ENCODE peak calls at places on chromosomes 3 and 15, in ten cellular contexts. S, Q, T, Z, K, O, U, B, N and F are unnamed samples.

GRCh38 chr15:78024141-78024567 is 53.4 kb downstream of the TBC1D2B start:
- DNase-seq in S (no peak), Q (no peak), T (peak), Z (peak), K (no peak), O (peak), U (no peak), B (no peak), N (peak), F (no peak)

GRCh38 chr15:25186411-25186810 is 231.6 kb downstream of the SNRPN start:
- DNase-seq in S (no peak), Q (no peak), T (peak), Z (no peak), K (no peak), O (no peak), U (no peak), B (no peak), N (peak), F (no peak)

GRCh38 chr15:71096676-71097075 is 18.6 kb upstream of the THSD4 start:
- DNase-seq in S (no peak), Q (no peak), T (no peak), Z (peak), K (no peak), O (no peak), U (no peak), B (peak), N (no peak), F (no peak)

GRCh38 chr3:155737844-155738460 is 6.9 kb downstream of the PLCH1 start:
- DNase-seq in S (no peak), Q (peak), T (no peak), Z (no peak), K (no peak), O (no peak), U (no peak), B (peak), N (no peak), F (no peak)

GRCh38 chr3:48991851-48992545 is 2.0 kb downstream of the P4HTM start:
- DNase-seq in S (no peak), Q (no peak), T (no peak), Z (no peak), K (no peak), O (no peak), U (no peak), B (no peak), N (no peak), F (no peak)

GRCh38 chr3:197392961-197393360 is 94.5 kb upstream of the DLG1 start:
- DNase-seq in S (no peak), Q (no peak), T (no peak), Z (peak), K (no peak), O (peak), U (no peak), B (no peak), N (no peak), F (no peak)

GRCh38 chr15:39438260-39438659 is 142.6 kb upstream of the THBS1 start:
- DNase-seq in S (no peak), Q (no peak), T (peak), Z (no peak), K (no peak), O (no peak), U (no peak), B (no peak), N (peak), F (no peak)

GRCh38 chr3:46576899-46577298 is 10.8 kb upstream of the LRRC2 start:
- DNase-seq in S (no peak), Q (no peak), T (no peak), Z (no peak), K (no peak), O (no peak), U (no peak), B (no peak), N (no peak), F (no peak)

GRCh38 chr3:70358978-70359580 is 46.6 kb upstream of the MDFIC2 start:
- DNase-seq in S (no peak), Q (no peak), T (no peak), Z (peak), K (peak), O (peak), U (no peak), B (peak), N (no peak), F (peak)

GRCh38 chr15:63551400-63551799 is 45.8 kb upstream of the FBXL22 start:
- DNase-seq in S (peak), Q (no peak), T (no peak), Z (peak), K (no peak), O (peak), U (no peak), B (no peak), N (no peak), F (peak)

GRCh38 chr3:149020196-149020838 is 29.0 kb downstream of the GYG1 start:
- DNase-seq in S (no peak), Q (no peak), T (no peak), Z (peak), K (no peak), O (peak), U (no peak), B (no peak), N (no peak), F (no peak)

GRCh38 chr3:52934626-52935530 is 37.5 kb upstream of the STIMATE start:
- DNase-seq in S (peak), Q (peak), T (no peak), Z (peak), K (peak), O (peak), U (peak), B (peak), N (no peak), F (peak)
- TF ChIP-seq CTCF in S (peak), Q (peak), T (peak), Z (peak), K (peak), O (peak), U (peak), B (peak), N (peak), F (peak)

DNA sequence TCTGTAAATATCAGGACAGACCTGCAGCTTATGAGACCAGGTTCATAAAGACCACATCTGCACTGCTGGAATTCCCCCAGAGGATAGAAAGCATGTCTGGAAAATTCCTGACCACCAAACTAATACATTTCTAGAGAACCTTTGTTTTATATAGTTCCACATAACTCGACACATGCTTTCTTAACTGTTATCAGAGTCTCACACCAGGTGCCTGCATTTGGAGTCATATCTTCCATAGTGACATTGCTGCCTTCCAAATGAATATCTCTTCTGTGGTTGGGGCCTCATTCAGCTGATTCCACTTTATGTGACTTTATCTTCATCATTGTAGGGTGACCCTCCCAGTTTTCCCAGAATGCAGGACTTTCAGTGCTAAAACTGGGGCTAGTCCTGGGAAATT is 252.6 kb downstream of the CD47 start:
- DNase-seq in S (no peak), Q (no peak), T (no peak), Z (no peak), K (peak), O (no peak), U (no peak), B (no peak), N (no peak), F (no peak)
- TF ChIP-seq CTCF in S (no peak), Q (no peak), T (no peak), Z (no peak), K (no peak), O (no peak), U (no peak), B (no peak), N (no peak), F (no peak)

DNA sequence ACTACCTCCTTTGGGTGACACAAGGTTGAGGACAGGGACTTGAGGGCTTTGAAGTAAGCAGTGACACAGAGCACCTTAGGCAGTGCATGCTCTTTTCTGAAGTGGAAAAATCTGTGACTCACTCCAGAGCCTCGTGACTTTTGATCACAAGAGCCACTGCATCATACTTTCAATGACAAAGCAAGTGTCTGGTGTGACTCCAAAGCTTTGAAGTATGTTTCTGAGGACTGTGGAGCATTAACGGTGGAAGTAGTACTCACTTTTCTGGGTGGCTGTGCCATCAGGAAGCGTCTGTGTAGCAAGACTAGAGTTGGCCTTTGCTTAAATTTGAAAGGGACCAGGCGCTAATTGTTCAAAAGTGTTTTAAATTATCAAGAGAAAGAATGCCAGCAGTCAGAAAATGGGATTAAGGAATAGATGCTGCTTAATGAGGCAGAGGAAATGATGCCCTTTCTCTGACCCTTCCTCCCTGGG is 210.7 kb upstream of the TRIM42 start:
- DNase-seq in S (no peak), Q (no peak), T (no peak), Z (no peak), K (peak), O (no peak), U (no peak), B (no peak), N (no peak), F (peak)
- TF ChIP-seq CTCF in S (no peak), Q (no peak), T (no peak), Z (no peak), K (no peak), O (no peak), U (no peak), B (no peak), N (no peak), F (no peak)

DNA sequence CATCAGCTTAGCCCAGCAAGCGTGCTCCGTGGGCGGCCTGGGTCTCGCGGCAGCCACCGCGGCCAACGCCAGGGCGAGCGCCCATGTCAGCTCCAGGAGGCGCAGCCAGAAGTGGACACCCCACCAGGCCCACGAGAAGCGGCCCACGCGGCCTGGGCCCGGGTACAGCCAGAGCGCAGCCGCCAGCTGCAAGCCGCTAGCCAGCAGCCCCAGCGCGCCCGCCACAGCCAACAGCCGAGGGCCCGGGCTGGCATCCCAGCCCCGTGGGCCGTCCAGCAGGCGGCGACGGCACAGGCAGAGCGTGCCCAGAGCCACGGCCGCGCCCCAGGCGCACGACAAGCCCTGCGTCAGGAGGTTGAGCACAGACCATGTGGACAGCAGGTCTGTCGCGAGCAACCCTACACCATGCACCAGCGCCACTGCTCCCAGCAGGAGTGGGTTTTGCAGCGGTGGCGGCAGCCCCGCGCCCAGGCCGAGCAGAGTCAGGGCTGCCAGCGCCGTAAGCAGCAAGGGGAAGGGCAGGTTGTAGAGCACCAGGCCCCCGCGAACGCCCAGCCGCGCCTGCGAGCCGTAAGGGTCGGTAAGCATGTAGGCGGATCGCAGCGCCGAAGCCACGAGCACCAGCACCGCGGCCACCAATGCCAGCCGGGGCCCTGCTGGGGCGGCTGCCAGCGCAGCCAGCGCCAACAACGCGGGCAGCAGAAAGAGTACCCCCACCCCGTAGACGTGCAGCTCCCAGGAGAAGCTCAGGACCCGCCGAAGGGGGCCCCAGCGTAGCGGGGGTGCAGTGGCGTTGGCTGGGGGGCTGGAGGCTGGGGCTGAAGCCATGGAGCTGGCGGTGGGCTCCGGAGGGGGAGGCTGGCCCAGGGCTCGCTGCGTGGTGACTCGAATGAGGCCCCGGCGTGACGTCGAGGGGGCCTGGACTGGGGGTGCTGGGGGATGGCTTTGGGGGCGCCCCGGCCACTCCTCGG is 4.9 kb downstream of the PRRT3 start:
- DNase-seq in S (peak), Q (peak), T (peak), Z (peak), K (no peak), O (peak), U (no peak), B (peak), N (peak), F (peak)
- TF ChIP-seq CTCF in S (peak), Q (peak), T (peak), Z (peak), K (no peak), O (peak), U (no peak), B (peak), N (peak), F (peak)

GRCh38 chr3:169356284-169356955 is 307.1 kb downstream of the MECOM start:
- DNase-seq in S (no peak), Q (no peak), T (no peak), Z (no peak), K (no peak), O (no peak), U (no peak), B (no peak), N (no peak), F (no peak)

GRCh38 chr3:169350228-169350627 is 313.3 kb downstream of the MECOM start:
- DNase-seq in S (no peak), Q (no peak), T (no peak), Z (no peak), K (no peak), O (no peak), U (no peak), B (no peak), N (no peak), F (no peak)

GRCh38 chr3:169348981-169349942 is 314.2 kb downstream of the MECOM start:
- DNase-seq in S (no peak), Q (no peak), T (no peak), Z (peak), K (no peak), O (peak), U (no peak), B (no peak), N (no peak), F (peak)

DNA sequence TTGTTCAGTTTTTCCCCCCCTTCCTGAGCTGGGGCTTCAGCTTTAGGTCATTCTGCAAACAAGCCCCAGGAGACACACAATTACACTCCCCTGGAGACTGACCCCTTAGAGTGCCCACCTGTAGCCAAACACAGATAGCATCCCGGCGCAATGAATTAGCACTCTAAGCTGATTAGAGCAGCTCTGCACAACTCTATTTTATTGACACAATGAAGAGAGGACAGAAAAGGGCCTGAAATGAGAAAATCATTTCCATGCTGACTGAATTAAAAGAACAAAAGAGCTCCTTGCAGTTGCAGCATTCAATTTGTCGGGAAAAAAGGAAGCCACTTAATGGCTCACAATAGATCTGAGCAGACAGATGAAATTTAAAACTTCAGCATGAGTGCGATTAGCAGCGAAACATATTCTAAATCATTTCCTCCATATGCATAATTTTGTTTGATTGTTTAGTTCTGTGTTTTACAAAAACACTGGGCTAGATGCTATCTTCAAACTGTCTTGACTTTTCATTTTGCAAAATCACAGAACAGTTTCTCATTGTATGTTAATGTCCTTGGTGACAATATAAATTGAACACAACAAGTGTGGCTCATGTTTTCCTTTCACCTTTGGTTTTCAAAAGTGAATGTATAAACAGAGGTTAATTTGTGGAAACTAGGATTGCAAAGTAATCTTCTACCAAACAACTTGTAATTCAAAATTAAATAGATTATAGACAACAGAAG is 308.6 kb downstream of the MECOM start:
- DNase-seq in S (no peak), Q (no peak), T (no peak), Z (no peak), K (no peak), O (no peak), U (no peak), B (no peak), N (no peak), F (no peak)
- TF ChIP-seq CTCF in S (no peak), Q (no peak), T (no peak), Z (no peak), K (no peak), O (no peak), U (no peak), B (no peak), N (no peak), F (no peak)

GRCh38 chr15:40941528-40942336 is 11.5 kb upstream of the CHAC1 start:
- DNase-seq in S (peak), Q (peak), T (peak), Z (peak), K (peak), O (peak), U (peak), B (peak), N (peak), F (peak)
- TF ChIP-seq CTCF in S (peak), Q (peak), T (no peak), Z (peak), K (peak), O (peak), U (no peak), B (peak), N (peak), F (peak)

GRCh38 chr15:34582461-34583357 is 742 bp downstream of the GOLGA8B start:
- DNase-seq in S (peak), Q (peak), T (no peak), Z (peak), K (peak), O (peak), U (no peak), B (peak), N (peak), F (peak)

GRCh38 chr15:34584321-34584668 is 844 bp upstream of the GOLGA8B start:
- DNase-seq in S (no peak), Q (no peak), T (no peak), Z (no peak), K (no peak), O (no peak), U (no peak), B (no peak), N (no peak), F (no peak)

GRCh38 chr15:34584996-34585395 is 1.5 kb upstream of the GOLGA8B start:
- DNase-seq in S (no peak), Q (no peak), T (no peak), Z (no peak), K (no peak), O (no peak), U (no peak), B (no peak), N (no peak), F (no peak)

GRCh38 chr15:34581043-34581365 is 2.4 kb downstream of the GOLGA8B start:
- DNase-seq in S (no peak), Q (no peak), T (no peak), Z (no peak), K (no peak), O (no peak), U (no peak), B (no peak), N (no peak), F (no peak)

GRCh38 chr15:34583399-34584320 is at the start of gene GOLGA8B:
- DNase-seq in S (peak), Q (peak), T (peak), Z (peak), K (peak), O (peak), U (peak), B (peak), N (peak), F (peak)
- TF ChIP-seq CTCF in S (no peak), Q (no peak), T (no peak), Z (no peak), K (no peak), O (peak), U (no peak), B (no peak), N (no peak), F (no peak)

DNA sequence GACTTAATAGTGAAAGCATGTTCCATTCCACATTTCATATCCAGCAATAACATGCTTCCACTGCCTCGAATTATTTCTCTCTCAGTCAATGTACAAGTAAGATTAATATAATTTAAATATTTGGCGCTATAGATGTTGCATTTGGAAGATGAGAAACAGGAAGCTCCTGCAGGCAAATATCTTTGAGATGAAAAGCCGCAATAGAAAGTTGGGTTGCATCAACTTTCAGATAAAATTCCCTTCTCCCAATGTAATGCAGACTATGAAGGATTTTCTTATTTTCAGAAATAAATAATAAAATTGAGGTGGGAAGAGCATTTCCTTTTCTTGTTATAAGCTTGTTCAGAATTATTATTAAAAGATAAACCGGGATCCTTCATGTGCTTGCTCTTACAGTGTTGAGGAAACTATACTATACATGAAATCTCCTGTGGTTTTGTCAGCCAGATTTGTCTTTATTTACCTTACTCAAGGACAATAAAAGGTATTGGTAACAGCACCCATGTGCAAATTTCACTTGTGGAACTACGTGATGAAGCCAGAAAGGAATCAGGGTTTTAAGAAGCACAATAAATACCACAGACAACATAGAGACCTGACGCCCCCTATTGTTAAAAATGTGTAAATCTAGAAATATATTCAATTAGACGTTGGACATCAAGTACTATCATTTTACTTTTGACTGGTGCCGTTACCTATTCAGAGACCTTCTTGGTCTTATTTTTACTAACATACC is 307.0 kb downstream of the ARPP21 start:
- DNase-seq in S (no peak), Q (no peak), T (no peak), Z (peak), K (no peak), O (peak), U (no peak), B (no peak), N (no peak), F (peak)
- TF ChIP-seq CTCF in S (no peak), Q (no peak), T (no peak), Z (peak), K (peak), O (peak), U (no peak), B (no peak), N (peak), F (peak)